ENCODE peak calls at places on chromosomes 4 and X, in five cellular contexts. I, U, S, X and K are unnamed samples.

GRCh38 chrX:133444952-133445831 is 29.9 kb upstream of the GPC4 start:
- DNase-seq in I (peak), U (no peak), S (no peak), X (peak), K (no peak)

GRCh38 chr4:157616741-157617472 is 396.4 kb downstream of the GRIA2 start:
- DNase-seq in I (no peak), U (no peak), S (no peak), X (no peak), K (no peak)

GRCh38 chrX:23662853-23663252 is 4.4 kb upstream of the PRDX4 start:
- DNase-seq in I (no peak), U (no peak), S (no peak), X (no peak), K (no peak)

GRCh38 chrX:115330498-115331138 is 41.1 kb downstream of the LUZP4 start:
- DNase-seq in I (peak), U (no peak), S (peak), X (no peak), K (no peak)

GRCh38 chr4:126271266-126271665 is 956.5 kb downstream of the FAT4 start:
- DNase-seq in I (no peak), U (no peak), S (no peak), X (no peak), K (no peak)

GRCh38 chr4:23855912-23856605 is 33.8 kb downstream of the PPARGC1A start:
- DNase-seq in I (no peak), U (no peak), S (no peak), X (no peak), K (no peak)

GRCh38 chrX:54248309-54248708 is 65.3 kb upstream of the FAM120C start:
- DNase-seq in I (no peak), U (no peak), S (no peak), X (no peak), K (peak)

GRCh38 chrX:108584617-108585211 is 145.1 kb downstream of the COL4A5 start:
- DNase-seq in I (no peak), U (no peak), S (no peak), X (no peak), K (no peak)

GRCh38 chr4:137307806-137308205 is 224.5 kb downstream of the PCDH18 start:
- DNase-seq in I (no peak), U (no peak), S (no peak), X (no peak), K (no peak)

GRCh38 chrX:10636337-10636736 is 16.0 kb upstream of the MID1 start:
- DNase-seq in I (no peak), U (no peak), S (no peak), X (peak), K (no peak)

GRCh38 chr4:1044469-1045192 is 33.2 kb downstream of the FGFRL1 start:
- DNase-seq in I (no peak), U (no peak), S (no peak), X (peak), K (no peak)

GRCh38 chrX:107826286-107827136 is 845 bp downstream of the MID2 start:
- DNase-seq in I (peak), U (no peak), S (no peak), X (peak), K (no peak)